ENCODE peak calls at places on chromosome 14, in six cellular contexts. U is brain microvascular endothelial cell, I is RWPE2, D is mucosa of descending colon, B is HCT116, N is IMR-90. S is an unnamed sample.

GRCh38 chr14:92209141-92209540 is 87.4 kb downstream of the CPSF2 start:
- DNase-seq in U (no peak), D (no peak), N (no peak), I (no peak), B (no peak), S (peak; percentile 4)

GRCh38 chr14:72516936-72517408 is 376.9 kb downstream of the DPF3 start:
- DNase-seq in D (peak; percentile 87), B (peak; percentile 39), N (peak; percentile 91), I (no peak), U (peak; percentile 81), S (peak; percentile 81)

GRCh38 chr14:101001311-101002069 is 98.0 kb upstream of the RTL1 start:
- DNase-seq in I (no peak), B (no peak), D (no peak), N (peak; percentile 89), U (peak; percentile 47), S (peak; percentile 23)

GRCh38 chr14:105087308-105087962 is 22.2 kb upstream of the GPR132 start:
- DNase-seq in D (no peak), N (peak; percentile 56), B (no peak), U (peak; percentile 16), I (peak; percentile 91), S (peak; percentile 72)

GRCh38 chr14:61451491-61451890 is 130.1 kb downstream of the PRKCH start:
- DNase-seq in D (no peak), U (no peak), B (no peak), I (no peak), N (no peak), S (no peak)

GRCh38 chr14:63273717-63274673 is 44.7 kb downstream of the GPHB5 start:
- DNase-seq in D (no peak), U (no peak), N (no peak), B (no peak), I (no peak), S (no peak)

GRCh38 chr14:100428727-100429126 is 105.6 kb downstream of the SLC25A47 start:
- DNase-seq in N (peak; percentile 66), B (no peak), I (no peak), U (peak; percentile 75), D (no peak), S (peak; percentile 28)

GRCh38 chr14:61260939-61261776 is 20.0 kb downstream of the TMEM30B start:
- DNase-seq in D (no peak), B (peak; percentile 65), I (no peak), U (peak; percentile 86), N (peak; percentile 90), S (peak; percentile 16)

GRCh38 chr14:101963611-101964296 is 619 bp upstream of the DYNC1H1 start:
- DNase-seq in I (no peak), B (no peak), N (no peak), D (no peak), U (no peak), S (no peak)

GRCh38 chr14:29925736-29926135 is 1.9 kb downstream of the PRKD1 start:
- DNase-seq in D (no peak), U (no peak), I (no peak), N (peak; percentile 49), B (no peak), S (no peak)

GRCh38 chr14:30673071-30673470 is 51.0 kb downstream of the SCFD1 start:
- DNase-seq in I (no peak), N (no peak), D (no peak), B (no peak), U (no peak), S (peak; percentile 12)

GRCh38 chr14:64364907-64365306 is 23.2 kb upstream of the MTHFD1 start:
- DNase-seq in D (no peak), I (no peak), B (no peak), N (peak; percentile 68), U (peak; percentile 60), S (peak; percentile 36)

GRCh38 chr14:48957486-48957885 is 628.7 kb downstream of the RPS29 start:
- DNase-seq in I (no peak), D (no peak), N (no peak), U (no peak), B (no peak), S (no peak)

GRCh38 chr14:91229743-91230200 is 14.7 kb downstream of the GPR68 start:
- DNase-seq in I (no peak), U (peak; percentile 51), N (peak; percentile 61), B (no peak), D (peak; percentile 57), S (peak; percentile 38)

GRCh38 chr14:91927216-91927615 is 20.3 kb downstream of the FBLN5 start:
- DNase-seq in I (no peak), N (peak; percentile 11), B (no peak), U (no peak), D (no peak), S (peak; percentile 85)

GRCh38 chr14:75299064-75299463 is 20.4 kb downstream of the FOS start:
- DNase-seq in N (no peak), I (no peak), D (no peak), U (no peak), B (no peak), S (peak; percentile 93)

GRCh38 chr14:64654072-64654899 is 49.9 kb upstream of the PLEKHG3 start:
- DNase-seq in N (peak; percentile 96), I (no peak), B (no peak), D (no peak), U (peak; percentile 86), S (peak; percentile 93)

GRCh38 chr14:104978774-104979691 is 859 bp upstream of the AHNAK2 start:
- DNase-seq in N (no peak), B (no peak), U (no peak), D (peak; percentile 13), I (peak; percentile 72), S (no peak)

GRCh38 chr14:80764496-80764895 is 177.0 kb downstream of the CEP128 start:
- DNase-seq in D (no peak), B (no peak), N (peak; percentile 34), I (no peak), U (no peak), S (peak; percentile 21)

GRCh38 chr14:72646861-72647528 is 246.9 kb downstream of the DPF3 start:
- DNase-seq in B (no peak), N (peak; percentile 88), D (no peak), U (no peak), I (no peak), S (peak; percentile 11)

GRCh38 chr14:103074699-103075341 is 9.2 kb upstream of the LBHD2 start:
- DNase-seq in N (no peak), I (peak; percentile 83), U (no peak), D (peak; percentile 69), B (no peak), S (no peak)

GRCh38 chr14:92568621-92569479 is 55.3 kb downstream of the RIN3 start:
- DNase-seq in D (no peak), B (no peak), N (no peak), U (no peak), I (no peak), S (no peak)

GRCh38 chr14:90788031-90788430 is 28.2 kb downstream of the TTC7B start:
- DNase-seq in D (no peak), B (no peak), N (no peak), U (no peak), I (peak; percentile 22), S (no peak)

GRCh38 chr14:103604620-103605019 is 24.4 kb upstream of the KLC1 start:
- DNase-seq in N (no peak), D (no peak), U (no peak), B (no peak), I (no peak), S (no peak)

GRCh38 chr14:91398707-91399106 is 18.9 kb downstream of the CCDC88C start:
- DNase-seq in D (no peak), U (no peak), I (no peak), B (no peak), N (no peak), S (no peak)

GRCh38 chr14:93965287-93965821 is 11.0 kb downstream of the ASB2 start:
- DNase-seq in U (peak; percentile 84), B (no peak), I (no peak), N (peak; percentile 96), D (no peak), S (peak; percentile 80)

GRCh38 chr14:74566174-74567125 is 45.6 kb downstream of the LTBP2 start:
- DNase-seq in I (peak; percentile 100), B (no peak), N (no peak), U (no peak), D (no peak), S (peak; percentile 37)

GRCh38 chr14:39682000-39682399 is 249.8 kb upstream of the FBXO33 start:
- DNase-seq in D (no peak), B (no peak), N (no peak), I (no peak), U (no peak), S (no peak)
- TF ChIP-seq CTCF in D (no peak), B (no peak), N (no peak), I (no peak), U (no peak), S (no peak)

GRCh38 chr14:77319416-77319815 is 1.3 kb downstream of the POMT2 start:
- DNase-seq in I (no peak), D (no peak), N (no peak), U (no peak), B (no peak), S (no peak)
- H3K4me3 ChIP-seq in I (no peak overlapping the region), D (no peak overlapping the region), N (no peak overlapping the region), U (no peak overlapping the region), B (peak overlapping the region; percentile 72), S (no peak overlapping the region)

DNA sequence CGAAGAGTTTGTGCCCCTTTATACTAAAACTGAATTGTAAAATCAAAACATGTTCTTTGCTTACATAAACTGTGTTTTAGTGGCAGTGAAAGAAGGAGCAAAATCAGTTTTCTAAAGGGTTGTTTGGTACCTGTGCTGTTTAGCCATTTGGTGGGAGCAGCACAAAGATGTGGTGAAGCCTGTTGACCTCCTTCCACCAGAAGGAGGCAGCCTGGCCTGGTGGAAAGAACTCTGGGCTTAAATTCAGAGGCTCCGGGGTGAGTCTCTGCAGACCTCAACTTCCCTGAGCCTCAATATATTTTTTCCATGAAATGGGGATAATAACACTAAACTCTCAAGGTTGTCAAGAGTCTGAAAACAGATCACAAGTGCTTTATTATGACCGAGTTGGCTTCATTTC is 502.5 kb downstream of the VRK1 start:
- DNase-seq in U (no peak), D (peak; percentile 23), N (no peak), B (no peak), I (no peak), S (no peak)
- TF ChIP-seq CTCF in U (no peak), D (no peak), N (no peak), B (peak; percentile 21), I (peak; percentile 13), S (no peak)

GRCh38 chr14:70415788-70416187 is 1.1 kb downstream of the SYNJ2BP start:
- DNase-seq in I (no peak), U (no peak), D (no peak), B (no peak), N (no peak), S (peak; percentile 6)
- H3K4me3 ChIP-seq in I (peak overlapping the region; percentile 60), U (peak overlapping the region; percentile 91), D (no peak overlapping the region), B (peak overlapping the region; percentile 81), N (peak overlapping the region; percentile 14), S (peak overlapping the region; percentile 87)

GRCh38 chr14:22865424-22866215 is 5.9 kb upstream of the LRP10 start:
- DNase-seq in I (peak; percentile 24), B (no peak), U (no peak), D (no peak), N (no peak), S (peak; percentile 34)
- TF ChIP-seq CTCF in I (peak; percentile 20), B (no peak), U (peak; percentile 49), D (no peak), N (no peak), S (peak; percentile 18)

S was measured in fibroblast of villous mesenchyme.